ENCODE peak calls at places on chromosomes 13 and 19, in five cellular contexts. C, O, K, N and T are unnamed samples.
A peak's percentile ranks its signal among the peaks of the same experiment; 100 is the strongest.

GRCh38 chr13:112806761-112807652 is 117.2 kb downstream of the ATP11A start:
- DNase-seq in C (no peak), O (no peak), K (no peak), N (no peak), T (no peak)

GRCh38 chr13:26628706-26629105 is 71.2 kb downstream of the WASF3 start:
- DNase-seq in C (no peak), O (no peak), K (peak; percentile 47), N (no peak), T (no peak)

GRCh38 chr13:87128006-87128405 is 543.2 kb upstream of the SLITRK5 start:
- DNase-seq in C (no peak), O (no peak), K (peak; percentile 53), N (no peak), T (no peak)

GRCh38 chr13:46605824-46606554 is 53.0 kb downstream of the LRCH1 start:
- DNase-seq in C (no peak), O (no peak), K (no peak), N (no peak), T (no peak)

GRCh38 chr19:35268546-35269424 is at the start of gene USF2:
- DNase-seq in C (peak; percentile 56), O (peak; percentile 79), K (peak; percentile 82), N (peak; percentile 85), T (peak; percentile 92)

GRCh38 chr19:15680478-15680877 is 7.6 kb downstream of the CYP4F12 start:
- DNase-seq in C (no peak), O (no peak), K (no peak), N (no peak), T (no peak)

GRCh38 chr13:95300625-95301134 is 571 bp downstream of the ABCC4 start:
- DNase-seq in C (peak; percentile 23), O (peak; percentile 65), K (peak; percentile 38), N (peak; percentile 62), T (peak; percentile 80)

GRCh38 chr19:6074709-6075403 is 35.4 kb downstream of the RFX2 start:
- DNase-seq in C (no peak), O (no peak), K (no peak), N (no peak), T (no peak)

GRCh38 chr13:85654227-85654626 is 145.0 kb downstream of the SLITRK6 start:
- DNase-seq in C (no peak), O (no peak), K (no peak), N (no peak), T (no peak)

GRCh38 chr19:43767818-43768217 is 13.0 kb downstream of the KCNN4 start:
- DNase-seq in C (no peak), O (no peak), K (no peak), N (no peak), T (no peak)

GRCh38 chr19:43767316-43767715 is 12.6 kb upstream of the SMG9 start:
- DNase-seq in C (no peak), O (no peak), K (no peak), N (no peak), T (no peak)

GRCh38 chr19:43765109-43765876 is 10.5 kb upstream of the SMG9 start:
- DNase-seq in C (peak; percentile 52), O (peak; percentile 44), K (peak; percentile 89), N (no peak), T (peak; percentile 71)

GRCh38 chr19:43768273-43769050 is 12.3 kb downstream of the KCNN4 start:
- DNase-seq in C (no peak), O (no peak), K (peak; percentile 36), N (no peak), T (peak; percentile 87)

DNA sequence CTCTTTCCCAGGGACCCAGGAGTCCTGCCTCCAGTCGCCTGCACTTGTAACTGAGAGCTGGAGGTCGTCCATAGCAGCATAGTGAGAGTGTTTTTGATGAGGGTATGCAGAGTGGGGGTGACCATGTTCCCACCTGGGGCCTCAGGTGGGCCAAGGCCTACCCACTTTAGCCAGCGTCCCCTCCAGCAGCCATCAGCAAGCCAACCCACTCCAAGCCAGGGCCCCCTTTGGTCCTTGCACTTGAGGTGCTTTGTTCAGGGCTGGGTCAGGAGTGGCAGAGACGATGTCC is 11.9 kb upstream of the SMG9 start:
- DNase-seq in C (no peak), O (no peak), K (no peak), N (no peak), T (no peak)
- H3K4me1 ChIP-seq in C (peaks cover 29% of the 10 kb centered on the region), O (no peaks in the 10 kb centered on the region), K (no peaks in the 10 kb centered on the region), N (no peaks in the 10 kb centered on the region), T (no peaks in the 10 kb centered on the region)

GRCh38 chr19:57441979-57442752 is 7.0 kb downstream of the ZNF749 start:
- DNase-seq in C (no peak), O (no peak), K (no peak), N (no peak), T (no peak)

GRCh38 chr19:57437931-57438330 is 2.8 kb downstream of the ZNF749 start:
- DNase-seq in C (no peak), O (no peak), K (no peak), N (no peak), T (no peak)

GRCh38 chr19:57438925-57439324 is 3.8 kb downstream of the ZNF749 start:
- DNase-seq in C (no peak), O (no peak), K (no peak), N (no peak), T (no peak)

GRCh38 chr19:57443121-57443696 is 8.1 kb downstream of the ZNF749 start:
- DNase-seq in C (no peak), O (no peak), K (no peak), N (no peak), T (no peak)
- H3K9me3 ChIP-seq in C (peaks cover 35% of the 10 kb centered on the region), O (peaks cover 6% of the 10 kb centered on the region), K (no peaks in the 10 kb centered on the region), N (peaks cover 4% of the 10 kb centered on the region), T (no peaks in the 10 kb centered on the region)

GRCh38 chr13:71863249-71863648 is 3.8 kb downstream of the DACH1 start:
- DNase-seq in C (no peak), O (no peak), K (no peak), N (no peak), T (no peak)

GRCh38 chr13:71865858-71866172 is 1.2 kb downstream of the DACH1 start:
- DNase-seq in C (no peak), O (no peak), K (peak; percentile 10), N (peak; percentile 56), T (no peak)

GRCh38 chr13:71864094-71864980 is 2.7 kb downstream of the DACH1 start:
- DNase-seq in C (no peak), O (peak; percentile 12), K (peak; percentile 5), N (peak; percentile 83), T (peak; percentile 84)

GRCh38 chr13:71866173-71867091 is 572 bp downstream of the DACH1 start:
- DNase-seq in C (no peak), O (peak; percentile 10), K (peak; percentile 14), N (peak; percentile 60), T (peak; percentile 70)

GRCh38 chr13:71864981-71865857 is 1.8 kb downstream of the DACH1 start:
- DNase-seq in C (no peak), O (peak; percentile 11), K (peak; percentile 12), N (peak; percentile 59), T (peak; percentile 78)
- H3K4me3 ChIP-seq in C (peak overlapping the region; percentile 4), O (peak overlapping the region; percentile 43), K (peak overlapping the region; percentile 92), N (peak overlapping the region; percentile 96), T (peak overlapping the region; percentile 82)

GRCh38 chr19:10403137-10404021 is at the start of gene CDC37:
- DNase-seq in C (peak; percentile 97), O (peak; percentile 98), K (peak; percentile 98), N (peak; percentile 98), T (peak; percentile 99)
- H3K4me1 ChIP-seq in C (peaks cover 53% of the 10 kb centered on the region), O (peaks cover 14% of the 10 kb centered on the region), K (no peaks in the 10 kb centered on the region), N (no peaks in the 10 kb centered on the region), T (peaks cover 7% of the 10 kb centered on the region)

DNA sequence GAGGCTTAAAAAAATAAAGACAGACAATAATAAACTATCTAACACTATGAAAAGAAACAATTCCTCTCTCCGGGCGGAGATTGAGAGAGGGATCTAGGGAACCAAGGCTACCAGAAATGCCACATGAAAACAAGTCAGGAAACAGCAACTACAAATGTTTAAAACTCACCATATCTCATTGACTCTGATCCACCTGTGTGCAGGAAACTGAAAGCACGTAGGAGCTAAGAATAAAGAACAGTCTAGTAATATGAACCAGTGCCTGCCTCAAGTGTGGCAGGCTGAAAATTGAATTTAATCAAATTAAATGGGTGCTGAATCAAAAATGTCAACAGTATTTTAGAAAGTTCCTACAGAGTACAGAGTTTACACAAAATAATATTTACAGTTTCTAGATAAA is 1701.0 kb downstream of the SLITRK5 start:
- DNase-seq in C (no peak), O (no peak), K (no peak), N (no peak), T (no peak)
- H3K9me3 ChIP-seq in C (no peaks in the 10 kb centered on the region), O (no peaks in the 10 kb centered on the region), K (no peaks in the 10 kb centered on the region), N (no peaks in the 10 kb centered on the region), T (no peaks in the 10 kb centered on the region)

DNA sequence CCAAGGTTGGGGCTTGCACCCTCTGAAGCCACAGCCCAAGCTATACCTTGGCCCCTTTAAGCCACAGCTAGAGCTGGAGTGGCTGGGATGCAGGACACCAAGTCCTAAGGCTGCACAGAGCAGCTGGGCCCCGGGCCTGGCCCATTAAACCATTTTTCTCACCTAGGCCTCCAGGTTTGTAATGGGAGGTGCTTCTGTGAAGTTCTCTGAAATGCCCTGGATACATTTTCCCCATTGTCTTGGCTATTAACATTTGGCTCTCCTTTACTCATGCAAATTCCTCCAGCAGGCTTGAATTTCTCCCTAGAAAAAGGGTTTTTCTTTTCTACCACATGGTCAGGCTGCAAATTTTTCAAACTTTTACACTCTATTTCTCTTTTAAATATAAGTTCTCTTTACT is 93.8 kb upstream of the FGF14 start:
- DNase-seq in C (no peak), O (no peak), K (no peak), N (no peak), T (no peak)
- H3K4me3 ChIP-seq in C (no peak overlapping the region), O (no peak overlapping the region), K (no peak overlapping the region), N (no peak overlapping the region), T (no peak overlapping the region)